ENCODE peak calls at places on chromosome 16, in seven cellular contexts. I is heart left ventricle, W is WERI-Rb-1, P is upper lobe of right lung, S is adrenal gland, Z is sigmoid colon, G is cardiac muscle cell. N is an unnamed sample.

GRCh38 chr16:52389045-52389444 is 157.9 kb downstream of the TOX3 start:
- DNase-seq in I (no peak), W (no peak), P (no peak), S (no peak), Z (no peak), G (no peak), N (no peak)

GRCh38 chr16:57493767-57494166 is 7.5 kb upstream of the DOK4 start:
- DNase-seq in I (no peak), W (no peak), P (no peak), S (no peak), Z (no peak), G (no peak), N (no peak)

GRCh38 chr16:1633310-1633709 is 21.1 kb downstream of the CRAMP1 start:
- DNase-seq in I (no peak), W (no peak), P (no peak), S (no peak), Z (no peak), G (no peak), N (no peak)

GRCh38 chr16:51326131-51326856 is 175.2 kb upstream of the SALL1 start:
- DNase-seq in I (no peak), W (no peak), P (no peak), S (no peak), Z (no peak), G (no peak), N (peak)

GRCh38 chr16:2194852-2195315 is 1.5 kb downstream of the CASKIN1 start:
- DNase-seq in I (no peak), W (peak), P (no peak), S (no peak), Z (no peak), G (peak), N (peak)

GRCh38 chr16:46949216-46949892 is 24.1 kb downstream of the DNAJA2 start:
- DNase-seq in I (no peak), W (no peak), P (no peak), S (no peak), Z (no peak), G (no peak), N (no peak)

GRCh38 chr16:70701998-70702397 is 16.1 kb upstream of the MTSS2 start:
- DNase-seq in I (no peak), W (no peak), P (no peak), S (no peak), Z (no peak), G (no peak), N (no peak)

GRCh38 chr16:25063865-25064264 is 47.7 kb upstream of the LCMT1 start:
- DNase-seq in I (peak), W (no peak), P (no peak), S (peak), Z (no peak), G (peak), N (no peak)

GRCh38 chr16:23837553-23838308 is 1.9 kb downstream of the PRKCB start:
- DNase-seq in I (no peak), W (no peak), P (no peak), S (no peak), Z (no peak), G (no peak), N (no peak)

GRCh38 chr16:65751622-65752598 is 614.6 kb upstream of the CDH5 start:
- DNase-seq in I (no peak), W (no peak), P (no peak), S (no peak), Z (no peak), G (no peak), N (no peak)

GRCh38 chr16:20515580-20516179 is 60.5 kb downstream of the ACSM2B start:
- DNase-seq in I (no peak), W (no peak), P (no peak), S (no peak), Z (no peak), G (peak), N (no peak)

GRCh38 chr16:19618876-19619275 is 63.4 kb downstream of the VPS35L start:
- DNase-seq in I (no peak), W (no peak), P (no peak), S (no peak), Z (no peak), G (no peak), N (no peak)

GRCh38 chr16:57089406-57089805 is 3.0 kb upstream of the CPNE2 start:
- DNase-seq in I (no peak), W (no peak), P (no peak), S (no peak), Z (no peak), G (no peak), N (no peak)

GRCh38 chr16:28865289-28865688 is 1.6 kb downstream of the SH2B1 start:
- DNase-seq in I (no peak), W (no peak), P (no peak), S (no peak), Z (no peak), G (no peak), N (no peak)

GRCh38 chr16:81231014-81231413 is 7.5 kb upstream of the BCO1 start:
- DNase-seq in I (no peak), W (no peak), P (no peak), S (no peak), Z (no peak), G (no peak), N (no peak)

GRCh38 chr16:58348986-58349385 is 43.3 kb upstream of the GINS3 start:
- DNase-seq in I (no peak), W (peak), P (no peak), S (peak), Z (no peak), G (no peak), N (no peak)

GRCh38 chr16:50781043-50781442 is 39.2 kb downstream of the CYLD start:
- DNase-seq in I (no peak), W (no peak), P (no peak), S (no peak), Z (no peak), G (no peak), N (no peak)

GRCh38 chr16:68972720-68973119 is 129.4 kb downstream of the TANGO6 start:
- DNase-seq in I (peak), W (peak), P (no peak), S (peak), Z (no peak), G (peak), N (no peak)

GRCh38 chr16:58086381-58087208 is 42.6 kb downstream of the CFAP20 start:
- DNase-seq in I (no peak), W (no peak), P (no peak), S (no peak), Z (no peak), G (no peak), N (no peak)

GRCh38 chr16:24737391-24737871 is 8.0 kb downstream of the TNRC6A start:
- DNase-seq in I (no peak), W (no peak), P (no peak), S (no peak), Z (no peak), G (no peak), N (peak)

GRCh38 chr16:997440-998051 is 16.0 kb downstream of the SOX8 start:
- DNase-seq in I (peak), W (no peak), P (no peak), S (peak), Z (no peak), G (peak), N (peak)

GRCh38 chr16:70158261-70158939 is 15.2 kb upstream of the CLEC18C start:
- DNase-seq in I (no peak), W (peak), P (no peak), S (peak), Z (no peak), G (no peak), N (no peak)

GRCh38 chr16:586047-586644 is 3.7 kb upstream of the RAB40C start:
- DNase-seq in I (no peak), W (no peak), P (no peak), S (no peak), Z (no peak), G (no peak), N (no peak)

GRCh38 chr16:15973460-15973859 is 24.0 kb downstream of the ABCC1 start:
- DNase-seq in I (no peak), W (no peak), P (no peak), S (peak), Z (no peak), G (no peak), N (no peak)

GRCh38 chr16:57694556-57695377 is at the start of gene DRC7:
- DNase-seq in I (peak), W (peak), P (no peak), S (peak), Z (no peak), G (peak), N (peak)

GRCh38 chr16:81830845-81831600 is 51.9 kb downstream of the PLCG2 start:
- DNase-seq in I (no peak), W (no peak), P (no peak), S (no peak), Z (peak), G (no peak), N (no peak)

GRCh38 chr16:22220714-22221113 is 14.6 kb downstream of the EEF2K start:
- DNase-seq in I (peak), W (no peak), P (no peak), S (peak), Z (no peak), G (no peak), N (no peak)

GRCh38 chr16:397736-398332 is 835 bp downstream of the NME4 start:
- DNase-seq in I (peak), W (peak), P (peak), S (peak), Z (peak), G (peak), N (peak)

GRCh38 chr16:80569440-80570105 is 28.8 kb downstream of the DYNLRB2 start:
- DNase-seq in I (no peak), W (no peak), P (no peak), S (no peak), Z (no peak), G (no peak), N (peak)

GRCh38 chr16:26770547-26770946 is 296.2 kb upstream of the C16orf82 start:
- DNase-seq in I (no peak), W (no peak), P (no peak), S (no peak), Z (no peak), G (no peak), N (no peak)

GRCh38 chr16:57475711-57476339 is 10.5 kb downstream of the DOK4 start:
- DNase-seq in I (no peak), W (peak), P (peak), S (peak), Z (no peak), G (peak), N (no peak)

GRCh38 chr16:2027024-2028010 is 615 bp downstream of the NHERF2 start:
- DNase-seq in I (peak), W (peak), P (peak), S (no peak), Z (no peak), G (no peak), N (no peak)

GRCh38 chr16:69865701-69866100 is 85.4 kb upstream of the CLEC18A start:
- DNase-seq in I (no peak), W (no peak), P (no peak), S (no peak), Z (no peak), G (peak), N (no peak)

GRCh38 chr16:6625606-6626005 is 707.0 kb upstream of the RBFOX1 start:
- DNase-seq in I (no peak), W (no peak), P (no peak), S (no peak), Z (no peak), G (no peak), N (no peak)

GRCh38 chr16:10776280-10776679 is 32.6 kb downstream of the NUBP1 start:
- DNase-seq in I (no peak), W (no peak), P (no peak), S (no peak), Z (no peak), G (no peak), N (no peak)

GRCh38 chr16:84258266-84258665 is 18.5 kb upstream of the KCNG4 start:
- DNase-seq in I (no peak), W (no peak), P (no peak), S (no peak), Z (no peak), G (no peak), N (no peak)

GRCh38 chr16:58280846-58281301 is 14.0 kb downstream of the PRSS54 start:
- DNase-seq in I (no peak), W (no peak), P (no peak), S (no peak), Z (no peak), G (no peak), N (peak)

DNA sequence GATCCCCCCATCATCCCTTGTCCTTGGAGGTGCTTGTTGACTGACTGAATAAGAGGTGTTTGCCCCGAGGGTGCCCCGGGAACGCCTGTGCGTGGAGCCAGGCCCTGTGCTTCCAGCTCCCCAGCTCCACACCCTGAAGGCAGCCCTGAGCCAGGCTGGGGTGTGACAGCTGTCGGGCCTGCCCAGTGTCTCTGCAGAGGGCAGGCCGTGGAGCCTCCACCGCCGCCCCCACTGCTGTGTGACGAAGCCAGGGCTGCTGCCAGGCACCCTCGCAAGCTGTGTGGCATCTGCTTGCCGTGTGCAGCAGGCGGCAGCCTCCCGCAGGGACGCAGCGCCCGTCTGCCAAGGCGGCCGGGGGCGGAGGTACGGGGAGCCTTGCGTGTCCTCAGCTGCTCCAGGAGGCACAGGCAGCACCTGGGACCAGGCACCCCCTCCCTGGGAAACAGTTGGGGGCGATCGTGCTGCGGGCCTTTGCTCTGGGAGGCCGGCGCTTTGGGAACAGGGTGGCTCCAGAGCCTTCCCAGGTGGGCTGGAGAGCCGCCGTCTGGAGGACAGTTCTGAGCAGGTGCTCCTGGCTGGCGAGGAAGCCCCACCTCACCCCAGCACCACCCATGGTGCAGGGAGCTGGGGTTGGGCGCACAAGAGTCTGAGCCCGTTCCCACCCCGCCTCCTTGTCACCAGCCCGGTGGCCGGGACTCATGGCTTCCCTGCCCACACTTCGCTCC is 26.6 kb downstream of the GSE1 start:
- DNase-seq in I (peak), W (no peak), P (no peak), S (peak), Z (peak), G (no peak), N (peak)
- TF ChIP-seq CTCF in I (no peak), W (no peak), P (no peak), S (no peak), Z (no peak), G (no peak), N (no peak)

DNA sequence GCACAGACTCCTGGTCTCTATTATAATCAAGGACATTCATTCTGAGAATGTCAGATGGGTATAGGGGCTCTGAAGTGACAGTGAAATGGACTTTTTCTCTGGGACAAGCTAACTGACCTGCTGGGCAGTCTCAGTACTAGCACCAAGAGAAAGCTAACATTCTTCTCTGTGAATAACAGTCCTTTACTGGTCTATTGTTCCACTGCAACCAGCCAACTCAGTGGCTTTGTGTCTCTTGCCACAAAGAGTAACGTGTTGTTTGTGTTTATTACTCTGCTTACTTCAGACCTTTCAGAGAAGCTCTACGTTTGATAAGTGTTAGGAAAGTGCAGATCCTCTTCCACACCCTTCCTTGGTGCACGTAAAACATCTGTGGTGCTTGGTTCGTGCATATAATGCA is 61.5 kb upstream of the BCAR1 start:
- DNase-seq in I (no peak), W (no peak), P (no peak), S (no peak), Z (no peak), G (no peak), N (no peak)
- H3K27ac ChIP-seq in I (no peak), W (no peak), P (no peak), S (no peak), Z (no peak), G (no peak), N (no peak)

GRCh38 chr16:53489754-53490153 is 13.3 kb downstream of the AKTIP start:
- DNase-seq in I (no peak), W (no peak), P (no peak), S (no peak), Z (no peak), G (peak), N (no peak)

GRCh38 chr16:53492499-53492898 is 10.5 kb downstream of the AKTIP start:
- DNase-seq in I (no peak), W (no peak), P (no peak), S (no peak), Z (no peak), G (no peak), N (no peak)

GRCh38 chr16:53498984-53499383 is 4.0 kb downstream of the AKTIP start:
- DNase-seq in I (no peak), W (no peak), P (no peak), S (no peak), Z (no peak), G (no peak), N (no peak)

GRCh38 chr16:53495325-53495724 is 7.7 kb downstream of the AKTIP start:
- DNase-seq in I (no peak), W (no peak), P (no peak), S (no peak), Z (no peak), G (no peak), N (no peak)
- TF ChIP-seq CTCF in I (no peak), W (peak), P (no peak), S (no peak), Z (no peak), G (no peak), N (no peak)

DNA sequence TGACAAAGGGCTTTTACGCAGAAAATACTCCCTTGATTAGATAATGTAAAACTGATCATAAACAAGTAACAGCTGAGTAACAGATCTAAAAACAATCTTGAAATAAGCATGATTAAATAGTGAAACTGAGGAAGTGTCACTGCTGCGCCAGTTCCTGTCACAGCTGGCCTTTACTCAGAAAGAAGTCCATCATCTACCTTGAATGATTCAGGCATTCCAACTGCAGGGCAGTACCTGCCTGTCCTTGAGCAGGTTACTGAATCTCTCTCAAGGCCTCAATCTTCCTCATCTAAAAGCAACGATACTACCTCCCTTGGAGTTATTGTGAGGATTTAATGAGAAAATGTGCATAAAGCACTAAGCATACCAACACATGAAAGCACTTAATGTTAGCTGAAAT is 12.7 kb downstream of the PHLPP2 start:
- DNase-seq in I (no peak), W (no peak), P (no peak), S (no peak), Z (no peak), G (no peak), N (no peak)
- H3K27ac ChIP-seq in I (no peak), W (no peak), P (no peak), S (no peak), Z (no peak), G (no peak), N (no peak)

GRCh38 chr16:67444259-67445125 is 13.6 kb downstream of the HSD11B2 start:
- DNase-seq in I (no peak), W (no peak), P (no peak), S (no peak), Z (no peak), G (no peak), N (no peak)
- TF ChIP-seq CTCF in I (no peak), W (peak), P (no peak), S (no peak), Z (no peak), G (no peak), N (no peak)

DNA sequence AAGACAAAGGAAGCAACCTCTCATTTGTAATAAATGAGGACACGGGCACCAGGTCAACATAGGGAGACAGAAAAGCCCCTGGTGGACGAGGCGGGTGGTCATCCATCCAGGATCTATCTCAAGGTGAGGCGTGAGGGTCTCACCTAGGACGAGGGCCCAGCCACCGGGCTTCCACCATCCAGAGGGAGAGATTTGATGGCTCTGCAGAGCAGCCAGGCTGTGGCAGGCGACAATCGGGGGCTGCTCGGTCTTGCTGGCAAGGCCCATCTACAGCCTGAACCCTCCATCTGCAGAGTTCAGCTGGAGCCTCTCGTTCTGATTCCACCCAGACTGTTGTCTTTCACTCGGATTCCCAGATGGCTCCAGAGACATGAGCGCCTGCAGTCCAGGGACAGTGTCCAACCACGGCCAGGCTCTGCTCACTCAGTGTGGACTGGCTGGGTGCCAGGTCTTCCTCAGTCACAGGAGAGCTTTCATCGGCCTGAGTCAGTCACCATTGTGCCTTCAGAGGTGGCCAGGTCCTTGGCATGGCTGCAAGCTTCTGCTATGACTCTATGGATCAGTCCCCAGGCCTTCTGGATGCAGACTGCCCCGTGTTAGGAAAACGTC is 5.9 kb downstream of the LITAFD start:
- DNase-seq in I (peak), W (no peak), P (peak), S (peak), Z (peak), G (no peak), N (no peak)
- H3K27ac ChIP-seq in I (no peak), W (no peak), P (no peak), S (no peak), Z (no peak), G (peak), N (peak)